ENCODE peak calls at places on chromosomes 5 and 9, in five cellular contexts. V is HCT116, J is GM12878, P is K562, W is HepG2. Q is an unnamed sample.

GRCh38 chr9:21830589-21830988 is 28.2 kb downstream of the MTAP start:
- DNase-seq in V (no peak), J (no peak), P (no peak), W (no peak), Q (no peak)

GRCh38 chr5:80738466-80738865 is 83.7 kb upstream of the DHFR start:
- DNase-seq in V (no peak), J (no peak), P (no peak), W (no peak), Q (no peak)

GRCh38 chr5:154197801-154198461 is 7.4 kb downstream of the GALNT10 start:
- DNase-seq in V (no peak), J (peak), P (no peak), W (peak), Q (no peak)

GRCh38 chr5:93191426-93191825 is 389.6 kb downstream of the NR2F1-AS1 start:
- DNase-seq in V (no peak), J (no peak), P (no peak), W (no peak), Q (no peak)

GRCh38 chr5:93163010-93163663 is 417.9 kb downstream of the NR2F1-AS1 start:
- DNase-seq in V (peak), J (no peak), P (no peak), W (no peak), Q (no peak)

GRCh38 chr9:124254261-124254682 is 3.5 kb upstream of the NEK6 start:
- DNase-seq in V (no peak), J (peak), P (no peak), W (no peak), Q (no peak)

GRCh38 chr9:4086119-4087088 is 213.5 kb downstream of the GLIS3 start:
- DNase-seq in V (no peak), J (no peak), P (no peak), W (peak), Q (no peak)

GRCh38 chr5:170603578-170604565 is 100.1 kb downstream of the KCNIP1 start:
- DNase-seq in V (peak), J (no peak), P (peak), W (peak), Q (peak)

GRCh38 chr5:112492291-112492690 is 73.2 kb upstream of the EPB41L4A start:
- DNase-seq in V (peak), J (peak), P (peak), W (peak), Q (peak)

GRCh38 chr9:137053944-137054931 is at the start of gene ENTPD2:
- DNase-seq in V (no peak), J (no peak), P (peak), W (peak), Q (peak)

GRCh38 chr9:89797255-89797654 is 192.4 kb downstream of the GADD45G start:
- DNase-seq in V (no peak), J (no peak), P (no peak), W (no peak), Q (no peak)

GRCh38 chr5:4542145-4542778 is 597.9 kb upstream of the ADAMTS16 start:
- DNase-seq in V (no peak), J (no peak), P (no peak), W (no peak), Q (no peak)

GRCh38 chr5:134463176-134463720 is 51.6 kb upstream of the CDKN2AIPNL start:
- DNase-seq in V (no peak), J (no peak), P (no peak), W (no peak), Q (no peak)

GRCh38 chr9:98502976-98503325 is 205.8 kb downstream of the GABBR2 start:
- DNase-seq in V (no peak), J (no peak), P (no peak), W (no peak), Q (peak)

GRCh38 chr9:36101916-36102741 is 34.4 kb upstream of the GLIPR2 start:
- DNase-seq in V (peak), J (no peak), P (no peak), W (peak), Q (no peak)

GRCh38 chr9:127224883-127225739 is 39.5 kb upstream of the GARNL3 start:
- DNase-seq in V (peak), J (no peak), P (peak), W (peak), Q (peak)

GRCh38 chr5:77354454-77354853 is 137.7 kb downstream of the WDR41 start:
- DNase-seq in V (no peak), J (no peak), P (no peak), W (no peak), Q (no peak)

GRCh38 chr9:32486839-32487562 is 39.0 kb downstream of the RIGI start:
- DNase-seq in V (no peak), J (no peak), P (no peak), W (peak), Q (no peak)

GRCh38 chr9:91843623-91844111 is 106.4 kb downstream of the ROR2 start:
- DNase-seq in V (no peak), J (no peak), P (no peak), W (no peak), Q (peak)

GRCh38 chr9:110900917-110901316 is 137.4 kb downstream of the LPAR1 start:
- DNase-seq in V (no peak), J (no peak), P (no peak), W (no peak), Q (no peak)

GRCh38 chr5:152560508-152561137 is 155.5 kb upstream of the NMUR2 start:
- DNase-seq in V (peak), J (no peak), P (peak), W (peak), Q (peak)

GRCh38 chr5:134492568-134492967 is 32.9 kb upstream of the JADE2 start:
- DNase-seq in V (no peak), J (no peak), P (no peak), W (no peak), Q (no peak)

GRCh38 chr5:154209591-154210081 is 19.1 kb downstream of the GALNT10 start:
- DNase-seq in V (no peak), J (no peak), P (no peak), W (peak), Q (no peak)

GRCh38 chr5:114657342-114658130 is 295.7 kb downstream of the KCNN2 start:
- DNase-seq in V (no peak), J (no peak), P (no peak), W (no peak), Q (no peak)

GRCh38 chr9:546797-547223 is 294.7 kb upstream of the DMRT1 start:
- DNase-seq in V (no peak), J (no peak), P (no peak), W (peak), Q (peak)

GRCh38 chr9:6616976-6617375 is 28.6 kb downstream of the GLDC start:
- DNase-seq in V (no peak), J (no peak), P (no peak), W (no peak), Q (no peak)

GRCh38 chr5:172038167-172038566 is 31.7 kb upstream of the FBXW11 start:
- DNase-seq in V (no peak), J (no peak), P (no peak), W (no peak), Q (no peak)

GRCh38 chr5:147857302-147858129 is 21.0 kb upstream of the SCGB3A2 start:
- DNase-seq in V (peak), J (no peak), P (peak), W (peak), Q (peak)

GRCh38 chr5:54701179-54701578 is 183.6 kb downstream of the SNX18 start:
- DNase-seq in V (peak), J (no peak), P (no peak), W (no peak), Q (peak)
- TF ChIP-seq REST in V (no peak), J (no peak), P (no peak), W (no peak), Q (no peak)

DNA sequence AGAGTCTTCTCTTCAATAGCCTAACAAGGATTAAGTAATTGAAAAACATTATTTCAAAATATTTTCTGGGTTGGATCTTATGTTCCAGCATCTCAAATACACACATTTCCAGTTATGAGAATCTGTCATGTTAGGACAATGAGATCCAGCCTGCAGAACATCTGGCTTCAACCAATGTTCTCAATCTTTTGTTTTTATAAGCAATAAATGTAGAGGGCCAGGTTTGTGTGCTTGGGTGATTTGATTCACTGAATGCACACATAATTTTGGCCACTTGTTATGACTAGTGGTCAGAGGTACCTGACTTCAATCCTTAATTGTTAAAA is 610.5 kb downstream of the EBF1 start:
- DNase-seq in V (no peak), J (no peak), P (no peak), W (no peak), Q (no peak)
- TF ChIP-seq EZH2 in V (no peak), J (no peak), P (no peak), W (no peak), Q (no peak)

GRCh38 chr5:66561366-66561990 is 34.7 kb upstream of the MAST4 start:
- DNase-seq in V (no peak), J (no peak), P (no peak), W (no peak), Q (no peak)
- TF ChIP-seq CTCF in V (no peak), J (no peak), P (no peak), W (no peak), Q (no peak)

GRCh38 chr5:160293901-160294561 is 18.3 kb downstream of the CCNJL start:
- DNase-seq in V (no peak), J (no peak), P (no peak), W (peak), Q (peak)
- TF ChIP-seq REST in V (no peak), J (no peak), P (no peak), W (no peak), Q (no peak)

DNA sequence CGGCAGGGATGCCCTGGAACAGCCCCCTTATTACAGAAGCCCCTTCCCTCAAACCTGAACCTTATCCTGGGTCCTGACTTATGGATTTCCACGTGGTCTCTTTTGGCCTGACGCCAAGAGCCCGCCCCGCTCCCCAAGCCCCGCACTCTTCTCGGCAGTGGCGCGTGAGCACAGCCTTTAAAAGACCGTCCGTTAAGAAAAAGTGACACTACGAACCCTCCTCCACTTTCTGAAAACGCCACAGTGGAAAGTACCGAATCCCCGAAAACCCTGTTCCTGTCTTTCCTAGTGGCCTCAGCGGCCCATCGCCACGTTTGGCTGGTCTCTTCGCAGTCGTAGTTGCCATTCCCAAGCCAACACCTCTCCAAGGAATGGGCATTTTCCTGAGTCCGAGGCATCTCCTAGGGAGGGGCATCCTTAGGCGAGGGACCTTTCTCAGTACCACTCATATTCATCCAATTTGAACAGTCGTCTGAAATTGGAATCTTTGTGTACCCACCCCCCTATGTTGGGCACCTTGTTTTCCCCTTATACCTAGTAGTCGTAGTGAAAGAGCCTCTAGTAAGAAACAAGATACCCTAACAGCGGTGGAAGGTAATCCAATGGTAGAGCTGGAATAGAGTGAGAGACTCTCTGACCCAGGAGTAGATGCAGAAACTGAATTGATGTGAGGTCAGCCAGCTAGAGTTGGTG is 769 bp upstream of the MCIDAS start:
- DNase-seq in V (no peak), J (no peak), P (no peak), W (no peak), Q (peak)
- TF ChIP-seq EZH2 in V (no peak), J (no peak), P (no peak), W (no peak), Q (peak)

DNA sequence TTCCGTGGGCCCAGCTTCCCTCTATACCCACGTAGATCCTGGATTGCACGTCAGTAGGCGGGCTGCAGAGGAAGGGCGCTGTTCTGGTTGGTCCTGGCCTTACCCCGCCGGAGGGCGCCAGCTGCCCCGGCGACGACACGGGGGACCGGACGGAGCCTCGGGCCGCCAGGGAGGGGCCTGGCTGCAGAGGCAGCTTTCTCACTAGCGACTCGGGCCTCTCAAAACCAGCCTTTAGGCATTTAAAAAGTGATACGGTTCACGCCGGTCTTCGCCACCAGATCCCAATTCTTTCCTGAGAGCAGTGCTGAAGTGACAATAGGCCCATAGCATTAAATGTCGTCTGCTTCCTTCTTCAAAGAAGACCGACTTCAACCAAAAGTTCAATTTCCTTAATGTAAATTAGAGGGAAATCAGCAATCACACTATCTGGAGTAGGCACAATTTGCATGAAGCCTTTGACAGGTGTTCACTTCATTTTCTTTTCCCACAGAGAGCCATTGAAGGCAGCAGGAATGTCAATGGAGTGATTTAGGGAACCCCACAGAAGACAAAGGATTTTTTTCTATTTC is 17.6 kb upstream of the UBE2D2 start:
- DNase-seq in V (no peak), J (no peak), P (peak), W (no peak), Q (peak)
- TF ChIP-seq CTCF in V (peak), J (peak), P (peak), W (no peak), Q (peak)

GRCh38 chr5:150498501-150498900 is 9.4 kb upstream of the NDST1 start:
- DNase-seq in V (no peak), J (no peak), P (no peak), W (no peak), Q (peak)
- TF ChIP-seq REST in V (no peak), J (no peak), P (no peak), W (no peak), Q (no peak)

GRCh38 chr9:99823392-99824377 is 2.0 kb downstream of the NR4A3 start:
- DNase-seq in V (no peak), J (no peak), P (peak), W (no peak), Q (peak)
- TF ChIP-seq EZH2 in V (no peak), J (no peak), P (no peak), W (no peak), Q (peak)

GRCh38 chr5:120657083-120657482 is 193.0 kb downstream of the PRR16 start:
- DNase-seq in V (no peak), J (no peak), P (no peak), W (no peak), Q (no peak)

GRCh38 chr5:120655828-120656435 is 191.8 kb downstream of the PRR16 start:
- DNase-seq in V (peak), J (no peak), P (peak), W (peak), Q (peak)
- TF ChIP-seq CTCF in V (peak), J (peak), P (peak), W (peak), Q (peak)

GRCh38 chr5:88882321-88883038 is 504 bp downstream of the MEF2C start:
- DNase-seq in V (no peak), J (no peak), P (no peak), W (no peak), Q (no peak)
- TF ChIP-seq REST in V (no peak), J (no peak), P (no peak), W (no peak), Q (no peak)